ENCODE peak calls at places on chromosomes 13 and 19, in ten cellular contexts. S is body of pancreas; W is right lobe of liver; L is T-helper 17 cell; Y is stimulated activated naive CD8-positive, alpha-beta T cell treated with anti-CD3 and anti-CD28 coated beads, Interleukin-15, amount 100 ng/mL, for 72 hours; O is activated T-helper 17 cell treated with anti-CD3 and anti-CD28 coated beads, Interleukin-2, amount 50 U/mL, for 72 hours; C is heart right ventricle; I is pancreas; P is HepG2; X is right cardiac atrium. M is an unnamed sample.

GRCh38 chr19:34667349-34668076 is 9.4 kb downstream of the SCGB2B2 start:
- ATAC-seq in S (peak), W (peak), L (no peak), Y (peak), O (no peak), C (peak), I (no peak), P (peak), X (peak), M (no peak)

GRCh38 chr13:100542546-100543156 is 45.9 kb downstream of the GGACT start:
- ATAC-seq in S (peak), W (peak), L (peak), Y (peak), O (peak), C (no peak), I (no peak), P (no peak), X (no peak), M (no peak)

GRCh38 chr19:41844601-41845000 is at the start of gene LYPD4:
- ATAC-seq in S (no peak), W (no peak), L (no peak), Y (no peak), O (no peak), C (no peak), I (no peak), P (no peak), X (no peak), M (no peak)

GRCh38 chr19:5225486-5226345 is 114.9 kb downstream of the PTPRS start:
- ATAC-seq in S (no peak), W (no peak), L (no peak), Y (peak), O (peak), C (no peak), I (no peak), P (peak), X (no peak), M (no peak)

GRCh38 chr19:5036733-5037681 is 68.1 kb downstream of the KDM4B start:
- ATAC-seq in S (no peak), W (peak), L (no peak), Y (no peak), O (no peak), C (no peak), I (no peak), P (no peak), X (peak), M (no peak)

GRCh38 chr19:38019427-38019724 is 112.4 kb downstream of the SIPA1L3 start:
- ATAC-seq in S (no peak), W (no peak), L (no peak), Y (no peak), O (no peak), C (no peak), I (no peak), P (no peak), X (no peak), M (no peak)

GRCh38 chr13:57629821-57630235 is 1.7 kb upstream of the PCDH17 start:
- ATAC-seq in S (peak), W (peak), L (peak), Y (peak), O (peak), C (peak), I (peak), P (no peak), X (peak), M (peak)

GRCh38 chr13:106163426-106163825 is 372.0 kb downstream of the EFNB2 start:
- ATAC-seq in S (no peak), W (no peak), L (no peak), Y (no peak), O (no peak), C (no peak), I (no peak), P (no peak), X (no peak), M (no peak)

GRCh38 chr13:26721251-26721939 is 39.2 kb downstream of the GPR12 start:
- ATAC-seq in S (no peak), W (no peak), L (peak), Y (peak), O (peak), C (no peak), I (no peak), P (peak), X (peak), M (peak)

GRCh38 chr13:35597451-35597850 is 121.0 kb upstream of the MAB21L1 start:
- ATAC-seq in S (no peak), W (no peak), L (no peak), Y (no peak), O (no peak), C (no peak), I (no peak), P (no peak), X (no peak), M (no peak)

GRCh38 chr13:80630685-80631121 is 289.8 kb upstream of the SPRY2 start:
- ATAC-seq in S (peak), W (peak), L (no peak), Y (no peak), O (no peak), C (peak), I (no peak), P (no peak), X (peak), M (peak)

GRCh38 chr19:5394907-5395505 is 54.4 kb upstream of the PTPRS start:
- ATAC-seq in S (no peak), W (no peak), L (no peak), Y (no peak), O (no peak), C (no peak), I (no peak), P (no peak), X (no peak), M (no peak)

GRCh38 chr13:26168835-26169234 is 53.3 kb downstream of the RNF6 start:
- ATAC-seq in S (no peak), W (no peak), L (no peak), Y (no peak), O (no peak), C (no peak), I (no peak), P (no peak), X (no peak), M (no peak)

GRCh38 chr13:106089251-106089940 is 446.1 kb downstream of the EFNB2 start:
- ATAC-seq in S (no peak), W (no peak), L (no peak), Y (no peak), O (no peak), C (no peak), I (no peak), P (no peak), X (no peak), M (no peak)

GRCh38 chr13:106997696-106998095 is 429.8 kb upstream of the ARGLU1 start:
- ATAC-seq in S (no peak), W (peak), L (no peak), Y (no peak), O (no peak), C (no peak), I (no peak), P (no peak), X (no peak), M (no peak)

GRCh38 chr13:100175078-100175802 is 86.3 kb downstream of the PCCA start:
- ATAC-seq in S (no peak), W (peak), L (no peak), Y (no peak), O (no peak), C (no peak), I (no peak), P (no peak), X (no peak), M (no peak)

GRCh38 chr13:26605845-26606244 is 48.4 kb downstream of the WASF3 start:
- ATAC-seq in S (no peak), W (peak), L (no peak), Y (no peak), O (no peak), C (no peak), I (no peak), P (peak), X (no peak), M (no peak)

GRCh38 chr13:35990196-35990595 is 141.0 kb downstream of the DCLK1 start:
- ATAC-seq in S (no peak), W (no peak), L (no peak), Y (no peak), O (no peak), C (no peak), I (no peak), P (no peak), X (no peak), M (no peak)

GRCh38 chr19:3663838-3664237 is 36.4 kb downstream of the PIP5K1C start:
- ATAC-seq in S (no peak), W (no peak), L (no peak), Y (no peak), O (no peak), C (no peak), I (no peak), P (no peak), X (no peak), M (no peak)

GRCh38 chr13:71759506-71760225 is 107.3 kb downstream of the DACH1 start:
- ATAC-seq in S (no peak), W (no peak), L (no peak), Y (no peak), O (no peak), C (no peak), I (no peak), P (no peak), X (no peak), M (no peak)

GRCh38 chr13:28488376-28489005 is 6.4 kb downstream of the FLT1 start:
- ATAC-seq in S (no peak), W (no peak), L (no peak), Y (no peak), O (no peak), C (no peak), I (no peak), P (no peak), X (no peak), M (no peak)

GRCh38 chr13:106499905-106500304 is 35.6 kb downstream of the EFNB2 start:
- ATAC-seq in S (no peak), W (no peak), L (peak), Y (no peak), O (no peak), C (no peak), I (no peak), P (no peak), X (no peak), M (no peak)

GRCh38 chr13:29857089-29857488 is 6.7 kb upstream of the UBL3 start:
- ATAC-seq in S (no peak), W (no peak), L (no peak), Y (no peak), O (no peak), C (no peak), I (no peak), P (no peak), X (no peak), M (no peak)

GRCh38 chr13:23325191-23325590 is 108.3 kb downstream of the SACS start:
- ATAC-seq in S (no peak), W (no peak), L (no peak), Y (no peak), O (peak), C (no peak), I (no peak), P (no peak), X (no peak), M (no peak)

GRCh38 chr13:110971486-110971885 is 56.6 kb upstream of the ANKRD10 start:
- ATAC-seq in S (no peak), W (no peak), L (no peak), Y (no peak), O (no peak), C (no peak), I (no peak), P (no peak), X (no peak), M (no peak)

GRCh38 chr13:83878691-83879410 is 3.4 kb downstream of the SLITRK1 start:
- ATAC-seq in S (no peak), W (no peak), L (no peak), Y (no peak), O (no peak), C (no peak), I (no peak), P (no peak), X (no peak), M (no peak)

GRCh38 chr19:14394167-14394566 is 12.9 kb downstream of the ADGRE5 start:
- ATAC-seq in S (no peak), W (no peak), L (peak), Y (peak), O (peak), C (no peak), I (no peak), P (no peak), X (no peak), M (no peak)

GRCh38 chr13:98741741-98742435 is 10.6 kb downstream of the SLC15A1 start:
- ATAC-seq in S (no peak), W (peak), L (no peak), Y (no peak), O (no peak), C (no peak), I (no peak), P (peak), X (no peak), M (no peak)

GRCh38 chr19:29775575-29775900 is 36.3 kb upstream of the CCNE1 start:
- ATAC-seq in S (no peak), W (no peak), L (no peak), Y (no peak), O (no peak), C (no peak), I (no peak), P (no peak), X (no peak), M (no peak)

GRCh38 chr13:41159174-41159573 is 26.6 kb upstream of the KBTBD6 start:
- ATAC-seq in S (no peak), W (no peak), L (peak), Y (peak), O (no peak), C (no peak), I (no peak), P (no peak), X (no peak), M (no peak)

GRCh38 chr13:113992276-113993005 is 18.6 kb upstream of the C13orf46 start:
- ATAC-seq in S (no peak), W (no peak), L (no peak), Y (no peak), O (no peak), C (peak), I (no peak), P (peak), X (peak), M (no peak)

GRCh38 chr13:99196466-99197256 is 4.0 kb upstream of the UBAC2 start:
- ATAC-seq in S (no peak), W (no peak), L (no peak), Y (no peak), O (no peak), C (no peak), I (no peak), P (no peak), X (no peak), M (no peak)

GRCh38 chr19:16829822-16830289 is 658 bp downstream of the SIN3B start:
- ATAC-seq in S (no peak), W (no peak), L (no peak), Y (no peak), O (no peak), C (no peak), I (no peak), P (peak), X (peak), M (no peak)

GRCh38 chr13:77323858-77324257 is 3.0 kb downstream of the MYCBP2 start:
- ATAC-seq in S (no peak), W (no peak), L (no peak), Y (no peak), O (no peak), C (no peak), I (no peak), P (no peak), X (no peak), M (no peak)

M was measured in gastroesophageal sphincter.